ENCODE peak calls at places on chromosomes 13 and 19, in five cellular contexts. One of them, this sample, is unnamed.

GRCh38 chr13:105170438-105170837 is 1365.0 kb downstream of the EFNB2 start:
- DNase-seq in stimulated activated CD4-positive, alpha-beta T cell treated with anti-CD3 and anti-CD28 coated beads, TNF-alpha, amount 100 ng/mL, for 24 hours: no peak
- DNase-seq in GM03348: no peak
- DNase-seq in ELF-1: no peak
- DNase-seq in COR-L47: no peak
- DNase-seq in this sample: no peak

GRCh38 chr13:95710313-95710712 is 33.4 kb downstream of the DNAJC3 start:
- DNase-seq in ELF-1: no peak
- DNase-seq in GM03348: no peak
- DNase-seq in COR-L47: no peak
- DNase-seq in stimulated activated CD4-positive, alpha-beta T cell treated with anti-CD3 and anti-CD28 coated beads, TNF-alpha, amount 100 ng/mL, for 24 hours: no peak
- DNase-seq in this sample: peak

GRCh38 chr19:17795495-17795856 is 538 bp downstream of the B3GNT3 start:
- DNase-seq in stimulated activated CD4-positive, alpha-beta T cell treated with anti-CD3 and anti-CD28 coated beads, TNF-alpha, amount 100 ng/mL, for 24 hours: no peak
- DNase-seq in COR-L47: no peak
- DNase-seq in GM03348: no peak
- DNase-seq in ELF-1: no peak
- DNase-seq in this sample: no peak

GRCh38 chr19:57473646-57474045 is 3.7 kb downstream of the ZNF772 start:
- DNase-seq in COR-L47: no peak
- DNase-seq in stimulated activated CD4-positive, alpha-beta T cell treated with anti-CD3 and anti-CD28 coated beads, TNF-alpha, amount 100 ng/mL, for 24 hours: no peak
- DNase-seq in ELF-1: no peak
- DNase-seq in GM03348: no peak
- DNase-seq in this sample: no peak

GRCh38 chr19:10390652-10391286 is 10.4 kb upstream of the TYK2 start:
- DNase-seq in stimulated activated CD4-positive, alpha-beta T cell treated with anti-CD3 and anti-CD28 coated beads, TNF-alpha, amount 100 ng/mL, for 24 hours: peak
- DNase-seq in COR-L47: peak
- DNase-seq in ELF-1: peak
- DNase-seq in GM03348: peak
- DNase-seq in this sample: no peak

GRCh38 chr13:62294210-62294609 is 878.6 kb upstream of the PCDH20 start:
- DNase-seq in ELF-1: no peak
- DNase-seq in stimulated activated CD4-positive, alpha-beta T cell treated with anti-CD3 and anti-CD28 coated beads, TNF-alpha, amount 100 ng/mL, for 24 hours: no peak
- DNase-seq in COR-L47: no peak
- DNase-seq in GM03348: no peak
- DNase-seq in this sample: no peak

GRCh38 chr13:72689181-72689696 is 38.2 kb downstream of the MZT1 start:
- DNase-seq in GM03348: no peak
- DNase-seq in COR-L47: no peak
- DNase-seq in stimulated activated CD4-positive, alpha-beta T cell treated with anti-CD3 and anti-CD28 coated beads, TNF-alpha, amount 100 ng/mL, for 24 hours: no peak
- DNase-seq in ELF-1: no peak
- DNase-seq in this sample: no peak

GRCh38 chr13:20803180-20803965 is 29.6 kb upstream of the EEF1AKMT1 start:
- DNase-seq in COR-L47: no peak
- DNase-seq in GM03348: no peak
- DNase-seq in stimulated activated CD4-positive, alpha-beta T cell treated with anti-CD3 and anti-CD28 coated beads, TNF-alpha, amount 100 ng/mL, for 24 hours: no peak
- DNase-seq in ELF-1: no peak
- DNase-seq in this sample: no peak

GRCh38 chr19:16193466-16193865 is 4.2 kb upstream of the AP1M1 start:
- DNase-seq in GM03348: no peak
- DNase-seq in stimulated activated CD4-positive, alpha-beta T cell treated with anti-CD3 and anti-CD28 coated beads, TNF-alpha, amount 100 ng/mL, for 24 hours: no peak
- DNase-seq in COR-L47: no peak
- DNase-seq in ELF-1: peak
- DNase-seq in this sample: no peak

GRCh38 chr13:30805132-30805537 is 69.8 kb downstream of the ALOX5AP start:
- DNase-seq in GM03348: no peak
- DNase-seq in COR-L47: no peak
- DNase-seq in stimulated activated CD4-positive, alpha-beta T cell treated with anti-CD3 and anti-CD28 coated beads, TNF-alpha, amount 100 ng/mL, for 24 hours: no peak
- DNase-seq in ELF-1: no peak
- DNase-seq in this sample: no peak

GRCh38 chr19:28685802-28686201 is 527.1 kb downstream of the UQCRFS1 start:
- DNase-seq in GM03348: no peak
- DNase-seq in COR-L47: no peak
- DNase-seq in ELF-1: no peak
- DNase-seq in stimulated activated CD4-positive, alpha-beta T cell treated with anti-CD3 and anti-CD28 coated beads, TNF-alpha, amount 100 ng/mL, for 24 hours: no peak
- DNase-seq in this sample: no peak

GRCh38 chr13:110005563-110005962 is 219.2 kb upstream of the IRS2 start:
- DNase-seq in ELF-1: no peak
- DNase-seq in COR-L47: no peak
- DNase-seq in GM03348: peak
- DNase-seq in stimulated activated CD4-positive, alpha-beta T cell treated with anti-CD3 and anti-CD28 coated beads, TNF-alpha, amount 100 ng/mL, for 24 hours: no peak
- DNase-seq in this sample: no peak

GRCh38 chr13:27960362-27961226 is 8.5 kb downstream of the CDX2 start:
- DNase-seq in stimulated activated CD4-positive, alpha-beta T cell treated with anti-CD3 and anti-CD28 coated beads, TNF-alpha, amount 100 ng/mL, for 24 hours: no peak
- DNase-seq in GM03348: no peak
- DNase-seq in COR-L47: peak
- DNase-seq in ELF-1: peak
- DNase-seq in this sample: no peak

GRCh38 chr19:53662209-53662608 is 30.4 kb downstream of the DPRX start:
- DNase-seq in COR-L47: no peak
- DNase-seq in stimulated activated CD4-positive, alpha-beta T cell treated with anti-CD3 and anti-CD28 coated beads, TNF-alpha, amount 100 ng/mL, for 24 hours: no peak
- DNase-seq in ELF-1: no peak
- DNase-seq in GM03348: no peak
- DNase-seq in this sample: no peak

GRCh38 chr19:18440421-18440877 is 2.5 kb upstream of the ISYNA1 start:
- DNase-seq in COR-L47: no peak
- DNase-seq in ELF-1: peak
- DNase-seq in GM03348: no peak
- DNase-seq in stimulated activated CD4-positive, alpha-beta T cell treated with anti-CD3 and anti-CD28 coated beads, TNF-alpha, amount 100 ng/mL, for 24 hours: no peak
- DNase-seq in this sample: no peak

GRCh38 chr19:33302974-33303790 is 848 bp upstream of the CEBPA start:
- DNase-seq in COR-L47: no peak
- DNase-seq in ELF-1: peak
- DNase-seq in GM03348: peak
- DNase-seq in stimulated activated CD4-positive, alpha-beta T cell treated with anti-CD3 and anti-CD28 coated beads, TNF-alpha, amount 100 ng/mL, for 24 hours: no peak
- DNase-seq in this sample: no peak

GRCh38 chr13:55517312-55517711 is 1623.4 kb upstream of the PRR20A start:
- DNase-seq in GM03348: no peak
- DNase-seq in ELF-1: no peak
- DNase-seq in COR-L47: no peak
- DNase-seq in stimulated activated CD4-positive, alpha-beta T cell treated with anti-CD3 and anti-CD28 coated beads, TNF-alpha, amount 100 ng/mL, for 24 hours: no peak
- DNase-seq in this sample: no peak

GRCh38 chr13:107185889-107186288 is 618.0 kb upstream of the ARGLU1 start:
- DNase-seq in stimulated activated CD4-positive, alpha-beta T cell treated with anti-CD3 and anti-CD28 coated beads, TNF-alpha, amount 100 ng/mL, for 24 hours: no peak
- DNase-seq in GM03348: no peak
- DNase-seq in ELF-1: no peak
- DNase-seq in COR-L47: no peak
- DNase-seq in this sample: no peak

GRCh38 chr13:47044842-47045241 is 148.0 kb upstream of the HTR2A start:
- DNase-seq in COR-L47: no peak
- DNase-seq in stimulated activated CD4-positive, alpha-beta T cell treated with anti-CD3 and anti-CD28 coated beads, TNF-alpha, amount 100 ng/mL, for 24 hours: no peak
- DNase-seq in GM03348: no peak
- DNase-seq in ELF-1: no peak
- DNase-seq in this sample: no peak